ENCODE peak calls at places on chromosomes 6 and 20, in nine cellular contexts. E is CD8-positive, alpha-beta T cell; Z is adrenal gland; A is heart left ventricle; W is suprapubic skin; N is BE2C; G is hepatocyte; I is brain microvascular endothelial cell; Q is fibroblast of lung. K is an unnamed sample. For H3K36me3 and H3K27me3, the result is how much of the 10 kb centered on the place peaks cover.

GRCh38 chr6:358432-358831 is 33.1 kb upstream of the IRF4 start:
- DNase-seq in Z (no peak), W (no peak), A (no peak), G (no peak), E (no peak), I (no peak), Q (no peak), N (no peak), K (no peak)

GRCh38 chr6:75024796-75025195 is 181.1 kb downstream of the COL12A1 start:
- DNase-seq in A (no peak), G (no peak), Q (peak), I (no peak), W (no peak), Z (no peak), E (no peak), N (no peak), K (no peak)

GRCh38 chr6:14984454-14984853 is 261.4 kb upstream of the JARID2 start:
- DNase-seq in Q (peak), G (peak), I (no peak), A (peak), W (no peak), N (peak), Z (peak), E (no peak), K (no peak)

GRCh38 chr6:73024598-73024997 is 200.7 kb downstream of the KHDC1L start:
- DNase-seq in N (no peak), G (no peak), E (no peak), W (no peak), A (no peak), I (no peak), Q (peak), Z (no peak), K (no peak)

GRCh38 chr20:8360035-8360434 is 228.0 kb downstream of the PLCB1 start:
- DNase-seq in A (no peak), G (no peak), Z (no peak), W (no peak), N (no peak), E (no peak), I (no peak), Q (no peak), K (no peak)

GRCh38 chr20:33262658-33263065 is 20.4 kb upstream of the BPIFB1 start:
- DNase-seq in N (peak), W (no peak), A (no peak), I (peak), G (peak), E (no peak), Q (peak), Z (peak), K (peak)

GRCh38 chr6:5504078-5504477 is 242.8 kb downstream of the FARS2 start:
- DNase-seq in N (no peak), I (no peak), W (no peak), A (no peak), E (no peak), Q (no peak), Z (no peak), G (no peak), K (no peak)

GRCh38 chr6:79461205-79461604 is 76.0 kb downstream of the LCA5 start:
- DNase-seq in E (no peak), W (no peak), I (no peak), Q (no peak), N (no peak), A (no peak), Z (no peak), G (no peak), K (peak)

GRCh38 chr20:884983-885952 is 30.9 kb downstream of the ANGPT4 start:
- DNase-seq in A (peak), G (peak), W (no peak), N (peak), Z (peak), I (peak), E (no peak), Q (peak), K (no peak)

GRCh38 chr20:15860850-15861249 is 712.4 kb downstream of the KIF16B start:
- DNase-seq in G (no peak), E (no peak), A (no peak), I (no peak), W (no peak), N (no peak), Z (no peak), Q (no peak), K (no peak)

GRCh38 chr20:34062651-34063482 is 49.2 kb downstream of the EIF2S2 start:
- DNase-seq in A (no peak), E (no peak), Z (no peak), Q (peak), W (no peak), G (no peak), I (no peak), N (no peak), K (no peak)

GRCh38 chr20:23349338-23350006 is 1.1 kb upstream of the NXT1 start:
- DNase-seq in N (no peak), Z (peak), A (no peak), G (no peak), E (no peak), I (no peak), Q (no peak), W (no peak), K (no peak)

GRCh38 chr6:79466222-79466834 is 70.9 kb downstream of the LCA5 start:
- DNase-seq in W (no peak), G (peak), A (no peak), Q (peak), N (no peak), Z (no peak), E (no peak), I (no peak), K (no peak)

GRCh38 chr6:158103228-158103627 is 64.8 kb downstream of the SERAC1 start:
- DNase-seq in E (no peak), W (no peak), I (no peak), G (no peak), N (no peak), A (no peak), Q (no peak), Z (no peak), K (no peak)

GRCh38 chr20:63552481-63553249 is 1.3 kb upstream of the FNDC11 start:
- DNase-seq in Q (no peak), G (no peak), A (no peak), N (no peak), E (peak), Z (no peak), I (no peak), W (no peak), K (no peak)

GRCh38 chr20:41204304-41205265 is 67.2 kb downstream of the PLCG1 start:
- DNase-seq in G (no peak), Q (no peak), W (no peak), Z (no peak), N (peak), I (no peak), E (no peak), A (no peak), K (no peak)

GRCh38 chr20:44203161-44203560 is 7.4 kb downstream of the OSER1 start:
- DNase-seq in N (no peak), A (no peak), W (no peak), E (no peak), I (no peak), Q (peak), Z (no peak), G (no peak), K (no peak)

GRCh38 chr6:111230351-111231077 is 143.2 kb downstream of the SLC16A10 start:
- DNase-seq in Q (peak), I (peak), A (no peak), E (no peak), W (no peak), Z (no peak), G (no peak), N (no peak), K (no peak)

GRCh38 chr6:28124350-28124970 is at the start of gene ZSCAN16:
- DNase-seq in Z (peak), Q (peak), G (peak), N (peak), I (peak), A (peak), E (peak), W (peak), K (peak)

GRCh38 chr6:170028629-170029345 is 262.1 kb downstream of the DLL1 start:
- DNase-seq in Z (no peak), I (no peak), N (peak), G (no peak), E (no peak), Q (no peak), A (no peak), W (peak), K (no peak)

GRCh38 chr6:117534974-117535373 is 52.5 kb downstream of the DCBLD1 start:
- DNase-seq in W (no peak), Q (no peak), G (no peak), I (no peak), Z (no peak), N (no peak), E (no peak), A (no peak), K (no peak)

GRCh38 chr6:32317532-32317931 is 54.2 kb downstream of the TSBP1 start:
- DNase-seq in I (no peak), E (no peak), A (no peak), Q (no peak), W (no peak), Z (no peak), N (no peak), G (no peak), K (no peak)

GRCh38 chr6:12113190-12113578 is 101.1 kb downstream of the HIVEP1 start:
- DNase-seq in N (no peak), G (no peak), E (no peak), I (peak), A (no peak), Q (peak), W (no peak), Z (no peak), K (peak)

GRCh38 chr6:116511424-116512131 is at the start of gene CALHM5:
- DNase-seq in W (no peak), Q (peak), G (peak), Z (peak), I (peak), N (peak), E (no peak), A (peak), K (peak)

GRCh38 chr20:49482621-49483017 is at the start of gene KCNB1:
- DNase-seq in N (no peak), Z (peak), W (peak), G (peak), A (peak), I (peak), Q (peak), E (peak), K (no peak)

GRCh38 chr6:42885702-42886101 is 6.3 kb downstream of the RPL7L1 start:
- DNase-seq in A (no peak), I (no peak), G (no peak), Q (no peak), W (no peak), N (no peak), E (no peak), Z (no peak), K (no peak)

GRCh38 chr6:30883743-30884520 is at the start of gene DDR1:
- DNase-seq in W (peak), Q (peak), N (peak), Z (peak), E (peak), A (peak), G (peak), I (peak), K (no peak)

GRCh38 chr6:13289789-13290318 is 38.5 kb downstream of the TBC1D7 start:
- DNase-seq in G (peak), N (no peak), E (no peak), Q (no peak), Z (no peak), A (no peak), I (no peak), W (peak), K (no peak)

GRCh38 chr20:22770240-22770800 is 185.9 kb upstream of the FOXA2 start:
- DNase-seq in I (no peak), N (no peak), G (no peak), W (no peak), E (no peak), A (no peak), Z (no peak), Q (no peak), K (no peak)

GRCh38 chr6:3799731-3800130 is 48.2 kb upstream of the PXDC1 start:
- DNase-seq in E (no peak), A (no peak), G (no peak), Q (no peak), W (no peak), Z (no peak), I (no peak), N (no peak), K (no peak)

GRCh38 chr6:4487538-4487937 is 288.7 kb upstream of the CDYL start:
- DNase-seq in A (no peak), W (no peak), Z (no peak), N (no peak), I (no peak), Q (no peak), G (peak), E (no peak), K (peak)

GRCh38 chr6:70033781-70034180 is 167.4 kb downstream of the COL19A1 start:
- DNase-seq in I (no peak), Z (no peak), N (no peak), E (no peak), A (no peak), W (no peak), Q (no peak), G (no peak), K (no peak)

GRCh38 chr6:145238787-145239186 is 496.5 kb downstream of the EPM2A start:
- DNase-seq in A (no peak), Z (no peak), E (no peak), I (no peak), W (no peak), Q (no peak), G (no peak), N (no peak), K (no peak)

GRCh38 chr6:3202999-3203696 is 24.3 kb downstream of the TUBB2B start:
- DNase-seq in W (no peak), E (no peak), N (no peak), A (no peak), I (peak), Z (no peak), Q (peak), G (no peak), K (no peak)

GRCh38 chr6:36621371-36621855 is 27.3 kb downstream of the SRSF3 start:
- DNase-seq in W (peak), Q (no peak), I (no peak), Z (peak), E (no peak), N (no peak), G (no peak), A (no peak), K (no peak)

GRCh38 chr6:81820422-81820821 is 67.9 kb upstream of the TENT5A start:
- DNase-seq in A (no peak), G (no peak), Q (no peak), E (no peak), N (no peak), Z (no peak), I (no peak), W (no peak), K (no peak)

GRCh38 chr6:157753291-157753690 is 69.8 kb upstream of the SNX9 start:
- DNase-seq in W (no peak), Z (no peak), A (no peak), I (no peak), N (no peak), E (no peak), G (no peak), Q (no peak), K (no peak)

GRCh38 chr6:150079604-150080003 is 10.7 kb upstream of the ULBP3 start:
- DNase-seq in W (no peak), Q (peak), I (no peak), G (no peak), N (no peak), Z (no peak), E (no peak), A (no peak), K (no peak)

GRCh38 chr6:89727501-89727900 is 89.0 kb upstream of the LYRM2 start:
- DNase-seq in I (no peak), N (no peak), W (no peak), A (no peak), E (no peak), Q (no peak), G (no peak), Z (no peak), K (no peak)

GRCh38 chr6:89724981-89725380 is 86.4 kb upstream of the LYRM2 start:
- DNase-seq in N (no peak), I (no peak), E (no peak), Q (no peak), W (no peak), G (no peak), A (no peak), Z (no peak), K (no peak)

GRCh38 chr6:89731924-89732568 is 87.5 kb downstream of the MDN1 start:
- DNase-seq in Q (no peak), I (no peak), A (no peak), Z (no peak), W (no peak), E (no peak), N (no peak), G (no peak), K (no peak)

GRCh38 chr6:89734526-89734925 is 85.1 kb downstream of the MDN1 start:
- DNase-seq in N (no peak), G (no peak), W (no peak), I (peak), Q (peak), Z (peak), E (no peak), A (no peak), K (no peak)

GRCh38 chr6:89729818-89730217 is 89.8 kb downstream of the MDN1 start:
- DNase-seq in G (no peak), N (no peak), W (no peak), E (no peak), Q (no peak), A (no peak), I (no peak), Z (no peak), K (no peak)
- H3K36me3 ChIP-seq in G (under half), N (half or more), W (half or more), E (under half), Q (under half), A (half or more), I (under half), Z (under half), K (under half)

GRCh38 chr6:152701081-152701862 is 3.6 kb downstream of the MYCT1 start:
- DNase-seq in E (no peak), I (peak), Q (peak), Z (no peak), N (no peak), G (no peak), W (no peak), A (no peak), K (no peak)
- TF ChIP-seq CTCF in E (no peak), I (peak), Q (no peak), Z (no peak), N (peak), G (no peak), W (no peak), A (no peak), K (no peak)

DNA sequence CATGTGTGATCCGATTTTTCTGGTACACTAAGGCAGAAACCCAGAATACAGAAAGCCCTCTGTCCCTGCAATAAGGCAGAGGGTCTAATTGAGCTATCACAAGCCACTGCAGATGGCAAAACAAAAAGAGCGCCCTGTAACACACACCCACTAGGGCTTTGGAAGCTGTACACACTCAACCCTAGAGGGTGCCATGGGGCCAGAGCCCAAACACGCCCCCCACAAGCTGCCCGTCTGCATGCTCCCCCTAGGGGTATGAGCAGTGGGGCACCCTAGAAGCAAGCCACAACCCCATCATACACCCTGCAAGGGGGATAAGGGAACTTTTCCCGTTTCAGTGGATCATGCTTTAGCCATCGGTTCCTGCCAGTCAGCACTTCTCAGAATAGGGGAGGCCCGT is 62.2 kb upstream of the PDE10A start:
- DNase-seq in I (no peak), Z (no peak), N (no peak), E (no peak), Q (no peak), G (no peak), W (no peak), A (no peak), K (no peak)
- H3K27me3 ChIP-seq in I (under half), Z (under half), N (under half), E (under half), Q (under half), G (under half), W (under half), A (under half), K (under half)

DNA sequence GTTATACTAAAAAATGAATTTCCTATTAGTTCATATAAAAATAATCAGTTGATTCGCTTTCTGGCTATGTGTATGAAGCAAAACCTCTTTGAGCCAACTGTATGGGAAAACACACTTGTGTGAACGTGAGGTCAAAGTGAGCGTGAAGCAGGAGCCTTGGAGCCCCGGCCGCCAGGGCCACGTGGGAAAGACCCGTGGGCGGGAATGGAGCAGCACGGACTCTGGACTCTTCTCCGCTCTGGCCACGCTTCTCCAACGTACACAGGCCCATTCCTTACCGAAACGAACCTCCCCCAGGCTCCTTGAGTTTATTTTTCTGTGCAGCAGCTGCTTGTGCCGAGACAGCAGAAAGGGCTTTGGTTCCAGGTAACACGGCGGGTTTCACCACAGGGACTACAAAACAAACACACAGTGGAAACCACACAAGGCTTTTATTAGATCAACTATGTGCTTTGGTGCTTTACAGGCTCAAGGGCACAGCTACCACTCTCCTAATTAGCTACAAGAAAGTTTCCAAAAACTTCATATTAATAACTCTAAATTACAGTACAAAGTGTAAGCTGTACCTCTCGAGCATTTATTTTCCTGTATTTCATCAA is 62.7 kb downstream of the TAF4 start:
- DNase-seq in Q (no peak), G (peak), Z (no peak), W (no peak), N (no peak), A (no peak), E (no peak), I (no peak), K (no peak)
- H3K36me3 ChIP-seq in Q (under half), G (under half), Z (half or more), W (half or more), N (half or more), A (half or more), E (under half), I (under half), K (under half)

GRCh38 chr20:60223174-60223573 is 265.0 kb downstream of the CDH26 start:
- DNase-seq in Q (no peak), I (no peak), Z (no peak), A (no peak), E (no peak), W (no peak), G (no peak), N (no peak), K (no peak)

GRCh38 chr20:60228255-60228654 is 270.0 kb downstream of the CDH26 start:
- DNase-seq in Z (no peak), N (no peak), E (no peak), G (no peak), I (no peak), W (no peak), A (no peak), Q (no peak), K (no peak)

GRCh38 chr20:60221593-60221992 is 263.4 kb downstream of the CDH26 start:
- DNase-seq in I (no peak), Q (no peak), A (no peak), Z (no peak), E (no peak), N (no peak), G (no peak), W (no peak), K (no peak)

GRCh38 chr20:60222497-60222896 is 264.3 kb downstream of the CDH26 start:
- DNase-seq in E (no peak), Z (no peak), W (no peak), G (no peak), I (no peak), A (no peak), N (no peak), Q (no peak), K (no peak)

DNA sequence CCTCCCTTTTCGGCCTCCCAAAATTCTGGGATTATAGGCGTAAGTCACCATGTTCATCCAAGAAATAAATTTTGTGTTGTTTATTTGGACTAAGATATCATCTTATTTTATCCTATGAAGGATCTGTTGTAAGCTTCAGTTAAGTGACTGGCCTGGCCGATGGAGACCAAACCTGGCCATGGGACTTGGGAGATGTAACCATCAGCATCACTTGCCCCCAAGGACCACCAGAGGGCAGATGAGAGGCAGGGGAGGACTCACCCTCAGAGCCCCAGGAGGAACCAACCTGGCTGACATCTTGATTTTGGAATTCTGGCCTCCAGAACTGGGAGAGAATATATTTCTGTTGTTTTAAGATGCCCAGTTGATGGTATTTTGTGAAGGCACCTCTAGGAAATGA is 266.7 kb downstream of the CDH26 start:
- DNase-seq in G (peak), E (no peak), A (no peak), Z (peak), W (no peak), N (peak), Q (no peak), I (no peak), K (no peak)
- TF ChIP-seq CTCF in G (peak), E (no peak), A (no peak), Z (no peak), W (no peak), N (peak), Q (peak), I (peak), K (peak)

GRCh38 chr20:62482136-62482833 is 6.5 kb upstream of the GATA5 start:
- DNase-seq in Q (no peak), N (no peak), W (no peak), Z (no peak), G (peak), E (no peak), A (no peak), I (no peak), K (no peak)
- H3K27me3 ChIP-seq in Q (under half), N (under half), W (half or more), Z (under half), G (under half), E (under half), A (under half), I (half or more), K (half or more)

GRCh38 chr6:125884656-125885055 is 71.9 kb upstream of the HINT3 start:
- DNase-seq in W (no peak), N (peak), Z (no peak), G (no peak), I (no peak), A (no peak), E (no peak), Q (no peak), K (no peak)
- H3K36me3 ChIP-seq in W (half or more), N (half or more), Z (half or more), G (under half), I (under half), A (half or more), E (under half), Q (under half), K (under half)

K was measured in kidney epithelial cell.